ENCODE peak calls at places on chromosomes 4 and X, in eight cellular contexts. L is dorsolateral prefrontal cortex; B is caudate nucleus; Z is lower lobe of right lung; U is tibial artery; H is CD4-positive, alpha-beta T cell; I is brain microvascular endothelial cell; R is PC-3. J is an unnamed sample.

GRCh38 chr4:9782136-9782436 is 652 bp downstream of the DRD5 start:
- DNase-seq in R (no peak), B (no peak), H (no peak), U (no peak), I (no peak), L (no peak), Z (no peak), J (no peak)

GRCh38 chr4:59685626-59686025 is 1514.5 kb upstream of the ADGRL3 start:
- DNase-seq in B (no peak), L (no peak), Z (no peak), I (no peak), U (no peak), H (no peak), R (no peak), J (no peak)

GRCh38 chrX:134821370-134821769 is 163.1 kb upstream of the PLAC1 start:
- DNase-seq in L (no peak), Z (no peak), I (peak; percentile 28), B (no peak), U (peak; percentile 19), R (peak; percentile 56), H (no peak), J (no peak)

GRCh38 chrX:10769696-10770619 is 149.6 kb upstream of the MID1 start:
- DNase-seq in R (no peak), I (peak; percentile 36), B (no peak), Z (no peak), H (no peak), U (peak; percentile 24), L (no peak), J (no peak)

GRCh38 chr4:6259886-6260285 is 9.8 kb upstream of the WFS1 start:
- DNase-seq in Z (peak; percentile 10), H (no peak), I (no peak), B (no peak), L (no peak), R (no peak), U (no peak), J (no peak)

GRCh38 chrX:40360557-40360956 is 220.2 kb upstream of the ATP6AP2 start:
- DNase-seq in U (no peak), Z (no peak), R (no peak), H (no peak), L (no peak), B (no peak), I (no peak), J (no peak)

GRCh38 chr4:152927737-152928136 is 8.4 kb upstream of the FHDC1 start:
- DNase-seq in I (no peak), B (no peak), H (no peak), Z (no peak), R (no peak), L (no peak), U (no peak), J (no peak)

GRCh38 chr4:176467011-176467410 is 147.2 kb downstream of the SPCS3 start:
- DNase-seq in R (no peak), U (no peak), I (no peak), H (no peak), B (no peak), L (no peak), Z (no peak), J (no peak)

GRCh38 chr4:7844247-7844991 is 95.2 kb downstream of the AFAP1 start:
- DNase-seq in U (peak; percentile 70), R (peak; percentile 89), Z (peak; percentile 83), B (no peak), I (peak; percentile 95), L (peak; percentile 66), H (peak; percentile 55), J (no peak)

GRCh38 chr4:2059726-2060577 is 825 bp downstream of the NAT8L start:
- DNase-seq in I (no peak), Z (peak; percentile 34), B (no peak), H (no peak), R (no peak), L (no peak), U (no peak), J (no peak)

GRCh38 chr4:71609159-71609558 is 174.7 kb downstream of the GC start:
- DNase-seq in Z (no peak), L (no peak), R (peak; percentile 78), I (peak; percentile 37), H (no peak), U (no peak), B (no peak), J (no peak)

GRCh38 chrX:69504626-69505612 is 793 bp downstream of the NALF2 start:
- DNase-seq in B (no peak), R (no peak), H (no peak), U (no peak), I (no peak), Z (no peak), L (no peak), J (no peak)

GRCh38 chr4:6157926-6158325 is 42.4 kb downstream of the JAKMIP1 start:
- DNase-seq in Z (no peak), U (no peak), R (no peak), H (no peak), I (no peak), B (no peak), L (no peak), J (no peak)

GRCh38 chr4:26522478-26522877 is 32.2 kb upstream of the CCKAR start:
- DNase-seq in I (no peak), U (no peak), H (no peak), R (peak; percentile 45), Z (no peak), B (no peak), L (no peak), J (no peak)

GRCh38 chr4:173478136-173478860 is 51.7 kb downstream of the HAND2 start:
- DNase-seq in Z (no peak), B (no peak), H (no peak), U (no peak), I (no peak), L (no peak), R (no peak), J (no peak)
- H3K27ac ChIP-seq in Z (no peak overlapping the region), B (no peak overlapping the region), H (no peak overlapping the region), U (peak overlapping the region; percentile 31), I (no peak overlapping the region), L (no peak overlapping the region), R (no peak overlapping the region), J (no peak overlapping the region)

GRCh38 chrX:13248867-13249521 is 70.9 kb downstream of the ATXN3L start:
- DNase-seq in Z (no peak), U (no peak), I (no peak), L (no peak), R (no peak), B (no peak), H (no peak), J (no peak)

GRCh38 chrX:13254076-13254785 is 65.6 kb downstream of the ATXN3L start:
- DNase-seq in B (no peak), H (no peak), L (no peak), R (peak; percentile 15), I (peak; percentile 34), Z (peak; percentile 55), U (no peak), J (no peak)

GRCh38 chrX:13253223-13253622 is 66.6 kb downstream of the ATXN3L start:
- DNase-seq in H (no peak), Z (no peak), L (no peak), I (no peak), B (no peak), R (no peak), U (no peak), J (no peak)

GRCh38 chrX:13252726-13253125 is 67.1 kb downstream of the ATXN3L start:
- DNase-seq in I (no peak), Z (no peak), U (no peak), L (no peak), R (no peak), H (no peak), B (no peak), J (no peak)

DNA sequence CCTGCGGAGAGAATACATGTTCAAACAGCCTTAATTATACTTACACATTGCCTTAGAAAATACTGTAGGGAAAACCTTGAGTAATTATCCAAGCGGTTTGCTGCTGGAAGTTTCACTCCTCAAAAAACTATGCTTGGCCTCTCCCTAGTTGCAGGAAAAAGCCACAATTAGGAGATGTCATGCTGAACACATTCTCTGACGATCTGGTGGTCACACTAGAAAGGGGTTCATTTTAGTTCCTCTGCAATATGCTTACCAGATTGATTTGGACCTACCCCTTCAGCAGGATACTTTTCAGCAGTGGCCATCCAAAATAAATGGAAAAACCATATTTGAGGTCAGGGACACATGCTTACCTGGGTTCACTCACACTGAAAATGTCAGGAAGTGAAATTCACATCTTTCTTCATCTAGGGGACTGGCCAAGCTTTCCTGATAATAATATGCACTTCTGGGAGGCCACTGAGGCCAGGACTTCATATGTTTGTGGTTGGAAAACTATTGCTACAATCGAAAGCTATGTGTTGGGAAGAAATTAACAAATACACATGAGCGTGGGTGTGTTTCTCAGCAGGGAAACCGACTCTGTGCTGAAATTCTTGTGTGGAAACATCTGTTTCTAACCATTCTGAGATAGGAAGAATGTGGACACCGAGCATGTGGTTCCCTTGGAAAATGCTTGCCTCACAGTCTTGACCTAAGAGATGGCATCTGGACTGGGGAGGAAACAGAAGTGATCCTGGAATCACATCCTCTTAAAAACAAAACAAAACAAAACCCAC is 68.8 kb downstream of the ATXN3L start:
- DNase-seq in Z (no peak), B (no peak), R (no peak), L (no peak), H (no peak), I (peak; percentile 82), U (peak; percentile 38), J (no peak)
- H3K27ac ChIP-seq in Z (peak overlapping the region; percentile 62), B (no peak overlapping the region), R (no peak overlapping the region), L (no peak overlapping the region), H (no peak overlapping the region), I (peak overlapping the region; percentile 81), U (no peak overlapping the region), J (no peak overlapping the region)

DNA sequence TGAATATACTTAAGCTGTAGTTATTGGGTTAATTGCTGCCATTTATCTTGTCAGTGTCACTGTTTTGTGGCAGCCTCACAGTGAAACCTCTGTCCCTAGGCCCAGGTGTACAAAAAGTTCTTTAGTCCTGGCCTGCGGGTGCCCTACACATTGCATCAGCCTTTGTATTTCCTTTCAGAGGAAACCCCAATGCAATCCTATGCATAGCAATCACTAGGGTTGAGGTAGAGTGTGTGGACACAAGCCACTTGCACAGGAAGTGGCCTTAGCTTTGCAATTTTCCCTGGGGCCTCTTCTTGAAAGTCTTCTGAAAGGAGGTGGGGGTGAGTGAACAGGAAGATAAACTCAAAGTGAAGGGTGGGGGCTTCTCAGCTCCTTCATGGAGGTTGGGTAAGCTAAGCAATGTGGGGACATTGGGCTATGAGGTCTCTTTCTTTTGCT is 27.8 kb downstream of the VSIG4 start:
- DNase-seq in H (no peak), R (no peak), U (no peak), L (no peak), Z (no peak), B (no peak), I (no peak), J (no peak)
- H3K27ac ChIP-seq in H (no peak overlapping the region), R (no peak overlapping the region), U (no peak overlapping the region), L (no peak overlapping the region), Z (peak overlapping the region; percentile 36), B (no peak overlapping the region), I (no peak overlapping the region), J (no peak overlapping the region)

DNA sequence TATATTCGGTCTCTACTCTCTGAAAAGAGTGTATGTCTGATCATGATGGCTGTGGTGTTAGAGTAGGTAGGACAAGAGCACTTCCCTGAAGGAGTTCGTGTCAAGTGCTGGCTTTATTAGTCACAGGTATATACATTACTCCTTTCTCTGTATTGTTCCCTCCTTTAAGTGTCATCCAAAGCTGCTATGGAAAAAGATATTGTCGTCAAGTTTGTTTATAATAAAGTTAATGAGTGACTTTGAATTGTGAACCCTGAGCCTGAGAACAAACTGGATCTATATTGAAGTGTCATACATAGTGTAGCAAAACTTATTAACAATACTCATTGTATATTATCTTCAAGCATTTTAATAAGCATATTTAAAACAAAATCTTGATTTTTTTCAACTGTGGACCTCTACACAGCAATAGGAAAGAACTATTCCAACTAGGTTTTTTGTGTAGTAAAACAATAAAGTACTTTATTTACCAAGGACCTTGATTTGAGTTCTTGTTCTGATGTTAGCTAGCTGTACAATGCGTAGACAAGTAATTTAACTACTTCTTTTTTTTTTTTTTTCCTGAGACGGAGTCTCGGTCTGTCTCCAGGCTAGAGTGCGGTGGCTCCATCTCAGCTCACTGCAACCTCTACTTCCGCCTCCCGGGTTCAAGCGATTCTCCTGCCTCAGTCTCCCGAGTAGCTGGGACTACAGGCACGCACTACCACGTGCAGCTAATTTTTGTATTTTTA is 177.7 kb downstream of the RAPGEF2 start:
- DNase-seq in U (no peak), H (no peak), R (no peak), I (no peak), L (no peak), Z (no peak), B (no peak), J (no peak)
- H3K27ac ChIP-seq in U (no peak overlapping the region), H (no peak overlapping the region), R (no peak overlapping the region), I (no peak overlapping the region), L (peak overlapping the region; percentile 57), Z (no peak overlapping the region), B (no peak overlapping the region), J (no peak overlapping the region)

J was measured in epithelial cell of prostate.